ENCODE peak calls at places on chromosomes 11 and 22, in seven cellular contexts. One of them, this sample, is unnamed.

GRCh38 chr11:131928992-131929391 is 558.6 kb downstream of the NTM start:
- DNase-seq in islet precursor cell: no peak
- DNase-seq in posterior cingulate gyrus: no peak
- DNase-seq in substantia nigra: no peak
- DNase-seq in M059J: no peak
- DNase-seq in amygdala: no peak
- DNase-seq in neural progenitor cell: peak; percentile 15
- DNase-seq in this sample: no peak

GRCh38 chr22:32754413-32755041 is 47.0 kb upstream of the TIMP3 start:
- DNase-seq in islet precursor cell: peak; percentile 61
- DNase-seq in posterior cingulate gyrus: no peak
- DNase-seq in substantia nigra: no peak
- DNase-seq in M059J: peak; percentile 56
- DNase-seq in amygdala: no peak
- DNase-seq in neural progenitor cell: no peak
- DNase-seq in this sample: no peak

GRCh38 chr22:23248583-23248982 is 68.3 kb downstream of the BCR start:
- DNase-seq in islet precursor cell: peak; percentile 71
- DNase-seq in posterior cingulate gyrus: no peak
- DNase-seq in substantia nigra: no peak
- DNase-seq in M059J: peak; percentile 46
- DNase-seq in amygdala: no peak
- DNase-seq in neural progenitor cell: peak; percentile 41
- DNase-seq in this sample: no peak

GRCh38 chr11:11985016-11985715 is 23.3 kb downstream of the DKK3 start:
- DNase-seq in islet precursor cell: no peak
- DNase-seq in posterior cingulate gyrus: no peak
- DNase-seq in substantia nigra: no peak
- DNase-seq in M059J: peak; percentile 82
- DNase-seq in amygdala: no peak
- DNase-seq in neural progenitor cell: no peak
- DNase-seq in this sample: no peak

GRCh38 chr11:48081151-48082010 is 101.0 kb downstream of the PTPRJ start:
- DNase-seq in islet precursor cell: peak; percentile 56
- DNase-seq in posterior cingulate gyrus: peak; percentile 87
- DNase-seq in substantia nigra: peak; percentile 24
- DNase-seq in M059J: peak; percentile 97
- DNase-seq in amygdala: peak; percentile 60
- DNase-seq in neural progenitor cell: no peak
- DNase-seq in this sample: no peak

GRCh38 chr11:96235725-96236124 is 107.3 kb downstream of the MAML2 start:
- DNase-seq in islet precursor cell: no peak
- DNase-seq in posterior cingulate gyrus: no peak
- DNase-seq in substantia nigra: no peak
- DNase-seq in M059J: no peak
- DNase-seq in amygdala: no peak
- DNase-seq in neural progenitor cell: no peak
- DNase-seq in this sample: no peak

GRCh38 chr11:108474664-108475485 is 7.5 kb upstream of the C11orf65 start:
- DNase-seq in islet precursor cell: no peak
- DNase-seq in posterior cingulate gyrus: no peak
- DNase-seq in substantia nigra: no peak
- DNase-seq in M059J: no peak
- DNase-seq in amygdala: no peak
- DNase-seq in neural progenitor cell: no peak
- DNase-seq in this sample: no peak

GRCh38 chr11:119319702-119320592 is 3.0 kb upstream of the MCAM start:
- DNase-seq in islet precursor cell: peak; percentile 56
- DNase-seq in posterior cingulate gyrus: peak; percentile 85
- DNase-seq in substantia nigra: peak; percentile 60
- DNase-seq in M059J: no peak
- DNase-seq in amygdala: peak; percentile 43
- DNase-seq in neural progenitor cell: peak; percentile 83
- DNase-seq in this sample: no peak

GRCh38 chr11:83166193-83166866 is 9.4 kb downstream of the PCF11 start:
- DNase-seq in islet precursor cell: no peak
- DNase-seq in posterior cingulate gyrus: no peak
- DNase-seq in substantia nigra: no peak
- DNase-seq in M059J: no peak
- DNase-seq in amygdala: no peak
- DNase-seq in neural progenitor cell: no peak
- DNase-seq in this sample: no peak

GRCh38 chr11:36060926-36061325 is 117.1 kb downstream of the LDLRAD3 start:
- DNase-seq in islet precursor cell: peak; percentile 6
- DNase-seq in posterior cingulate gyrus: no peak
- DNase-seq in substantia nigra: no peak
- DNase-seq in M059J: no peak
- DNase-seq in amygdala: no peak
- DNase-seq in neural progenitor cell: no peak
- DNase-seq in this sample: no peak

GRCh38 chr22:25130462-25130861 is 69.2 kb upstream of the CRYBB3 start:
- DNase-seq in islet precursor cell: no peak
- DNase-seq in posterior cingulate gyrus: no peak
- DNase-seq in substantia nigra: no peak
- DNase-seq in M059J: no peak
- DNase-seq in amygdala: no peak
- DNase-seq in neural progenitor cell: no peak
- DNase-seq in this sample: no peak

GRCh38 chr22:49372530-49373288 is 455.0 kb downstream of the BRD1 start:
- DNase-seq in islet precursor cell: peak; percentile 97
- DNase-seq in posterior cingulate gyrus: peak; percentile 20
- DNase-seq in substantia nigra: no peak
- DNase-seq in M059J: peak; percentile 60
- DNase-seq in amygdala: no peak
- DNase-seq in neural progenitor cell: peak; percentile 43
- DNase-seq in this sample: no peak

GRCh38 chr11:100948936-100949335 is 180.7 kb downstream of the PGR start:
- DNase-seq in islet precursor cell: no peak
- DNase-seq in posterior cingulate gyrus: no peak
- DNase-seq in substantia nigra: no peak
- DNase-seq in M059J: no peak
- DNase-seq in amygdala: no peak
- DNase-seq in neural progenitor cell: no peak
- DNase-seq in this sample: no peak

GRCh38 chr22:45418056-45418769 is 4.7 kb downstream of the RIBC2 start:
- DNase-seq in islet precursor cell: no peak
- DNase-seq in posterior cingulate gyrus: no peak
- DNase-seq in substantia nigra: no peak
- DNase-seq in M059J: no peak
- DNase-seq in amygdala: no peak
- DNase-seq in neural progenitor cell: no peak
- DNase-seq in this sample: no peak

GRCh38 chr11:113198907-113199660 is 115.3 kb upstream of the TTC12 start:
- DNase-seq in islet precursor cell: no peak
- DNase-seq in posterior cingulate gyrus: no peak
- DNase-seq in substantia nigra: no peak
- DNase-seq in M059J: no peak
- DNase-seq in amygdala: no peak
- DNase-seq in neural progenitor cell: no peak
- DNase-seq in this sample: no peak

GRCh38 chr11:9662273-9662672 is 1.6 kb upstream of the SWAP70 start:
- DNase-seq in islet precursor cell: no peak
- DNase-seq in posterior cingulate gyrus: no peak
- DNase-seq in substantia nigra: no peak
- DNase-seq in M059J: peak; percentile 24
- DNase-seq in amygdala: no peak
- DNase-seq in neural progenitor cell: no peak
- DNase-seq in this sample: no peak

GRCh38 chr11:83641511-83641910 is 355.3 kb upstream of the CCDC90B start:
- DNase-seq in islet precursor cell: peak; percentile 63
- DNase-seq in posterior cingulate gyrus: no peak
- DNase-seq in substantia nigra: no peak
- DNase-seq in M059J: no peak
- DNase-seq in amygdala: no peak
- DNase-seq in neural progenitor cell: peak; percentile 48
- DNase-seq in this sample: no peak

GRCh38 chr11:119635776-119636175 is 93.2 kb downstream of the NECTIN1 start:
- DNase-seq in islet precursor cell: no peak
- DNase-seq in posterior cingulate gyrus: no peak
- DNase-seq in substantia nigra: no peak
- DNase-seq in M059J: no peak
- DNase-seq in amygdala: no peak
- DNase-seq in neural progenitor cell: no peak
- DNase-seq in this sample: no peak

GRCh38 chr11:1007279-1007678 is 29.2 kb downstream of the MUC6 start:
- DNase-seq in islet precursor cell: no peak
- DNase-seq in posterior cingulate gyrus: no peak
- DNase-seq in substantia nigra: no peak
- DNase-seq in M059J: no peak
- DNase-seq in amygdala: no peak
- DNase-seq in neural progenitor cell: no peak
- DNase-seq in this sample: no peak

GRCh38 chr11:13668102-13668956 is at the start of gene FAR1:
- DNase-seq in islet precursor cell: peak; percentile 100
- DNase-seq in posterior cingulate gyrus: peak; percentile 99
- DNase-seq in substantia nigra: peak; percentile 99
- DNase-seq in M059J: peak; percentile 99
- DNase-seq in amygdala: peak; percentile 99
- DNase-seq in neural progenitor cell: peak; percentile 99
- DNase-seq in this sample: peak; percentile 98

GRCh38 chr22:40403651-40404050 is 33.3 kb downstream of the SGSM3 start:
- DNase-seq in islet precursor cell: no peak
- DNase-seq in posterior cingulate gyrus: peak; percentile 10
- DNase-seq in substantia nigra: no peak
- DNase-seq in M059J: no peak
- DNase-seq in amygdala: no peak
- DNase-seq in neural progenitor cell: no peak
- DNase-seq in this sample: no peak

This sample was measured in activated naive CD8-positive, alpha-beta T cell treated with anti-CD3 and anti-CD28 coated beads, Interleukin-2, amount 10 ng/mL, durations not matched to agents 7 days and 5 days.